ENCODE peak calls at places on chromosomes 13 and 19, in ten cellular contexts. One of them, this sample, is unnamed.

GRCh38 chr13:59494560-59494970 is 669.2 kb downstream of the DIAPH3 start:
- DNase-seq in mesendoderm: no peak
- DNase-seq in fibroblast of pulmonary artery: peak; percentile 68
- DNase-seq in DMS153: no peak
- DNase-seq in Right ventricle myocardium superior: peak; percentile 43
- DNase-seq in left lobe of liver: no peak
- DNase-seq in H7: no peak
- DNase-seq in bronchial epithelial cell: no peak
- DNase-seq in effector CD4-positive, alpha-beta T cell: no peak
- DNase-seq in WTC11: no peak
- DNase-seq in this sample: no peak

GRCh38 chr19:14147797-14148605 is 11.6 kb upstream of the ASF1B start:
- DNase-seq in mesendoderm: peak; percentile 63
- DNase-seq in fibroblast of pulmonary artery: peak; percentile 75
- DNase-seq in DMS153: peak; percentile 35
- DNase-seq in Right ventricle myocardium superior: peak; percentile 85
- DNase-seq in left lobe of liver: no peak
- DNase-seq in H7: peak; percentile 88
- DNase-seq in bronchial epithelial cell: peak; percentile 24
- DNase-seq in effector CD4-positive, alpha-beta T cell: no peak
- DNase-seq in WTC11: peak; percentile 74
- DNase-seq in this sample: peak; percentile 86

GRCh38 chr13:31035162-31035951 is 102.9 kb downstream of the TEX26 start:
- DNase-seq in mesendoderm: no peak
- DNase-seq in fibroblast of pulmonary artery: peak; percentile 42
- DNase-seq in DMS153: no peak
- DNase-seq in Right ventricle myocardium superior: no peak
- DNase-seq in left lobe of liver: no peak
- DNase-seq in H7: no peak
- DNase-seq in bronchial epithelial cell: no peak
- DNase-seq in effector CD4-positive, alpha-beta T cell: no peak
- DNase-seq in WTC11: no peak
- DNase-seq in this sample: no peak

GRCh38 chr19:2532252-2533071 is 56.5 kb downstream of the GADD45B start:
- DNase-seq in mesendoderm: no peak
- DNase-seq in fibroblast of pulmonary artery: peak; percentile 97
- DNase-seq in DMS153: no peak
- DNase-seq in Right ventricle myocardium superior: no peak
- DNase-seq in left lobe of liver: no peak
- DNase-seq in H7: no peak
- DNase-seq in bronchial epithelial cell: peak; percentile 93
- DNase-seq in effector CD4-positive, alpha-beta T cell: no peak
- DNase-seq in WTC11: no peak
- DNase-seq in this sample: no peak

GRCh38 chr19:10068205-10068604 is 17.9 kb upstream of the SHFL start:
- DNase-seq in mesendoderm: no peak
- DNase-seq in fibroblast of pulmonary artery: no peak
- DNase-seq in DMS153: no peak
- DNase-seq in Right ventricle myocardium superior: no peak
- DNase-seq in left lobe of liver: no peak
- DNase-seq in H7: no peak
- DNase-seq in bronchial epithelial cell: no peak
- DNase-seq in effector CD4-positive, alpha-beta T cell: no peak
- DNase-seq in WTC11: no peak
- DNase-seq in this sample: no peak

GRCh38 chr19:51337861-51338562 is 3.9 kb downstream of the VSIG10L start:
- DNase-seq in mesendoderm: no peak
- DNase-seq in fibroblast of pulmonary artery: no peak
- DNase-seq in DMS153: no peak
- DNase-seq in Right ventricle myocardium superior: peak; percentile 24
- DNase-seq in left lobe of liver: no peak
- DNase-seq in H7: peak; percentile 57
- DNase-seq in bronchial epithelial cell: no peak
- DNase-seq in effector CD4-positive, alpha-beta T cell: no peak
- DNase-seq in WTC11: no peak
- DNase-seq in this sample: no peak

GRCh38 chr19:3873151-3873550 is 4.3 kb upstream of the ZFR2 start:
- DNase-seq in mesendoderm: no peak
- DNase-seq in fibroblast of pulmonary artery: no peak
- DNase-seq in DMS153: no peak
- DNase-seq in Right ventricle myocardium superior: no peak
- DNase-seq in left lobe of liver: no peak
- DNase-seq in H7: no peak
- DNase-seq in bronchial epithelial cell: no peak
- DNase-seq in effector CD4-positive, alpha-beta T cell: no peak
- DNase-seq in WTC11: no peak
- DNase-seq in this sample: no peak

GRCh38 chr19:1648926-1649541 is 3.4 kb downstream of the TCF3 start:
- DNase-seq in mesendoderm: no peak
- DNase-seq in fibroblast of pulmonary artery: no peak
- DNase-seq in DMS153: no peak
- DNase-seq in Right ventricle myocardium superior: no peak
- DNase-seq in left lobe of liver: no peak
- DNase-seq in H7: no peak
- DNase-seq in bronchial epithelial cell: no peak
- DNase-seq in effector CD4-positive, alpha-beta T cell: no peak
- DNase-seq in WTC11: no peak
- DNase-seq in this sample: no peak

GRCh38 chr13:79336971-79337370 is 69.1 kb downstream of the RBM26 start:
- DNase-seq in mesendoderm: peak; percentile 6
- DNase-seq in fibroblast of pulmonary artery: no peak
- DNase-seq in DMS153: no peak
- DNase-seq in Right ventricle myocardium superior: peak; percentile 22
- DNase-seq in left lobe of liver: no peak
- DNase-seq in H7: no peak
- DNase-seq in bronchial epithelial cell: no peak
- DNase-seq in effector CD4-positive, alpha-beta T cell: no peak
- DNase-seq in WTC11: no peak
- DNase-seq in this sample: no peak

GRCh38 chr13:29434217-29434940 is 161.1 kb downstream of the SLC7A1 start:
- DNase-seq in mesendoderm: no peak
- DNase-seq in fibroblast of pulmonary artery: no peak
- DNase-seq in DMS153: no peak
- DNase-seq in Right ventricle myocardium superior: no peak
- DNase-seq in left lobe of liver: no peak
- DNase-seq in H7: no peak
- DNase-seq in bronchial epithelial cell: no peak
- DNase-seq in effector CD4-positive, alpha-beta T cell: no peak
- DNase-seq in WTC11: no peak
- DNase-seq in this sample: no peak

GRCh38 chr19:18636183-18636968 is 452 bp upstream of the KLHL26 start:
- DNase-seq in mesendoderm: peak; percentile 99
- DNase-seq in fibroblast of pulmonary artery: peak; percentile 97
- DNase-seq in DMS153: peak; percentile 91
- DNase-seq in Right ventricle myocardium superior: peak; percentile 99
- DNase-seq in left lobe of liver: peak; percentile 98
- DNase-seq in H7: peak; percentile 100
- DNase-seq in bronchial epithelial cell: peak; percentile 89
- DNase-seq in effector CD4-positive, alpha-beta T cell: peak; percentile 98
- DNase-seq in WTC11: peak; percentile 99
- DNase-seq in this sample: peak; percentile 96

GRCh38 chr19:33406521-33407139 is 33.1 kb downstream of the CEBPG start:
- DNase-seq in mesendoderm: peak; percentile 81
- DNase-seq in fibroblast of pulmonary artery: peak; percentile 64
- DNase-seq in DMS153: no peak
- DNase-seq in Right ventricle myocardium superior: peak; percentile 84
- DNase-seq in left lobe of liver: peak; percentile 88
- DNase-seq in H7: peak; percentile 98
- DNase-seq in bronchial epithelial cell: peak; percentile 34
- DNase-seq in effector CD4-positive, alpha-beta T cell: peak; percentile 69
- DNase-seq in WTC11: peak; percentile 92
- DNase-seq in this sample: peak; percentile 96

GRCh38 chr19:31260171-31260933 is 88.9 kb downstream of the TSHZ3 start:
- DNase-seq in mesendoderm: no peak
- DNase-seq in fibroblast of pulmonary artery: no peak
- DNase-seq in DMS153: no peak
- DNase-seq in Right ventricle myocardium superior: no peak
- DNase-seq in left lobe of liver: no peak
- DNase-seq in H7: no peak
- DNase-seq in bronchial epithelial cell: no peak
- DNase-seq in effector CD4-positive, alpha-beta T cell: no peak
- DNase-seq in WTC11: no peak
- DNase-seq in this sample: no peak

GRCh38 chr13:102608944-102609343 is 12.2 kb downstream of the TPP2 start:
- DNase-seq in mesendoderm: no peak
- DNase-seq in fibroblast of pulmonary artery: no peak
- DNase-seq in DMS153: no peak
- DNase-seq in Right ventricle myocardium superior: no peak
- DNase-seq in left lobe of liver: no peak
- DNase-seq in H7: no peak
- DNase-seq in bronchial epithelial cell: peak; percentile 83
- DNase-seq in effector CD4-positive, alpha-beta T cell: no peak
- DNase-seq in WTC11: no peak
- DNase-seq in this sample: no peak

GRCh38 chr13:20901668-20902437 is 693 bp downstream of the XPO4 start:
- DNase-seq in mesendoderm: peak; percentile 77
- DNase-seq in fibroblast of pulmonary artery: peak; percentile 26
- DNase-seq in DMS153: no peak
- DNase-seq in Right ventricle myocardium superior: peak; percentile 57
- DNase-seq in left lobe of liver: peak; percentile 52
- DNase-seq in H7: peak; percentile 68
- DNase-seq in bronchial epithelial cell: peak; percentile 28
- DNase-seq in effector CD4-positive, alpha-beta T cell: peak; percentile 6
- DNase-seq in WTC11: peak; percentile 28
- DNase-seq in this sample: peak; percentile 55

GRCh38 chr19:49592486-49593232 is 1.7 kb downstream of the PRR12 start:
- DNase-seq in mesendoderm: peak; percentile 69
- DNase-seq in fibroblast of pulmonary artery: no peak
- DNase-seq in DMS153: no peak
- DNase-seq in Right ventricle myocardium superior: no peak
- DNase-seq in left lobe of liver: no peak
- DNase-seq in H7: peak; percentile 79
- DNase-seq in bronchial epithelial cell: peak; percentile 71
- DNase-seq in effector CD4-positive, alpha-beta T cell: no peak
- DNase-seq in WTC11: peak; percentile 32
- DNase-seq in this sample: no peak